ENCODE peak calls at places on chromosomes 12 and 14, in five cellular contexts. One of them, this sample, is unnamed.

GRCh38 chr12:32742133-32742532 is 13.6 kb downstream of the YARS2 start:
- DNase-seq in A172: no peak
- DNase-seq in GM13977: no peak
- DNase-seq in kidney glomerular epithelial cell: no peak
- DNase-seq in HuH-7.5: no peak
- DNase-seq in this sample: no peak

GRCh38 chr12:43226151-43226550 is 325.9 kb downstream of the ADAMTS20 start:
- DNase-seq in A172: no peak
- DNase-seq in GM13977: no peak
- DNase-seq in kidney glomerular epithelial cell: no peak
- DNase-seq in HuH-7.5: no peak
- DNase-seq in this sample: no peak

GRCh38 chr14:22303589-22304195 is 285.3 kb downstream of the DAD1 start:
- DNase-seq in A172: no peak
- DNase-seq in GM13977: peak; percentile 40
- DNase-seq in kidney glomerular epithelial cell: peak; percentile 22
- DNase-seq in HuH-7.5: no peak
- DNase-seq in this sample: no peak

GRCh38 chr12:10753066-10753465 is 29.9 kb upstream of the YBX3 start:
- DNase-seq in A172: no peak
- DNase-seq in GM13977: no peak
- DNase-seq in kidney glomerular epithelial cell: peak; percentile 91
- DNase-seq in HuH-7.5: no peak
- DNase-seq in this sample: peak; percentile 61

GRCh38 chr12:11969437-11970154 is 101.1 kb upstream of the BCL2L14 start:
- DNase-seq in A172: no peak
- DNase-seq in GM13977: peak; percentile 79
- DNase-seq in kidney glomerular epithelial cell: no peak
- DNase-seq in HuH-7.5: no peak
- DNase-seq in this sample: no peak

GRCh38 chr12:14454098-14454907 is 88.8 kb downstream of the ATF7IP start:
- DNase-seq in A172: peak; percentile 32
- DNase-seq in GM13977: peak; percentile 46
- DNase-seq in kidney glomerular epithelial cell: peak; percentile 14
- DNase-seq in HuH-7.5: peak; percentile 40
- DNase-seq in this sample: no peak

GRCh38 chr14:85090681-85091080 is 439.3 kb upstream of the FLRT2 start:
- DNase-seq in A172: no peak
- DNase-seq in GM13977: no peak
- DNase-seq in kidney glomerular epithelial cell: peak; percentile 7
- DNase-seq in HuH-7.5: no peak
- DNase-seq in this sample: no peak

GRCh38 chr14:52241102-52241793 is 26.2 kb upstream of the PTGDR start:
- DNase-seq in A172: peak; percentile 60
- DNase-seq in GM13977: no peak
- DNase-seq in kidney glomerular epithelial cell: no peak
- DNase-seq in HuH-7.5: no peak
- DNase-seq in this sample: no peak

GRCh38 chr12:71009414-71010142 is 89.0 kb upstream of the PTPRR start:
- DNase-seq in A172: no peak
- DNase-seq in GM13977: no peak
- DNase-seq in kidney glomerular epithelial cell: no peak
- DNase-seq in HuH-7.5: no peak
- DNase-seq in this sample: no peak

GRCh38 chr12:25587346-25587745 is 34.3 kb upstream of the LMNTD1 start:
- DNase-seq in A172: no peak
- DNase-seq in GM13977: no peak
- DNase-seq in kidney glomerular epithelial cell: no peak
- DNase-seq in HuH-7.5: no peak
- DNase-seq in this sample: no peak

GRCh38 chr12:107818984-107819383 is 44.5 kb downstream of the ASCL4 start:
- DNase-seq in A172: peak; percentile 67
- DNase-seq in GM13977: no peak
- DNase-seq in kidney glomerular epithelial cell: no peak
- DNase-seq in HuH-7.5: no peak
- DNase-seq in this sample: peak; percentile 3

GRCh38 chr14:91609183-91609582 is 99.1 kb upstream of the PPP4R3A start:
- DNase-seq in A172: no peak
- DNase-seq in GM13977: no peak
- DNase-seq in kidney glomerular epithelial cell: no peak
- DNase-seq in HuH-7.5: no peak
- DNase-seq in this sample: no peak

GRCh38 chr12:109981311-109981710 is 14.9 kb downstream of the GIT2 start:
- DNase-seq in A172: no peak
- DNase-seq in GM13977: no peak
- DNase-seq in kidney glomerular epithelial cell: no peak
- DNase-seq in HuH-7.5: no peak
- DNase-seq in this sample: no peak

GRCh38 chr14:94307410-94307992 is 14.4 kb upstream of the SERPINA10 start:
- DNase-seq in A172: no peak
- DNase-seq in GM13977: no peak
- DNase-seq in kidney glomerular epithelial cell: no peak
- DNase-seq in HuH-7.5: no peak
- DNase-seq in this sample: no peak

GRCh38 chr14:31582286-31582691 is 21.1 kb downstream of the NUBPL start:
- DNase-seq in A172: no peak
- DNase-seq in GM13977: no peak
- DNase-seq in kidney glomerular epithelial cell: no peak
- DNase-seq in HuH-7.5: no peak
- DNase-seq in this sample: no peak

GRCh38 chr14:92430686-92431085 is 82.9 kb upstream of the RIN3 start:
- DNase-seq in A172: no peak
- DNase-seq in GM13977: no peak
- DNase-seq in kidney glomerular epithelial cell: no peak
- DNase-seq in HuH-7.5: no peak
- DNase-seq in this sample: no peak

GRCh38 chr14:105979446-105979845 is 453.1 kb downstream of the TMEM121 start:
- DNase-seq in A172: no peak
- DNase-seq in GM13977: no peak
- DNase-seq in kidney glomerular epithelial cell: no peak
- DNase-seq in HuH-7.5: no peak
- DNase-seq in this sample: no peak